ENCODE peak calls at places on chromosomes 5 and 9, in ten cellular contexts. W is fibroblast of mammary gland, Q is dorsolateral prefrontal cortex, K is lung, P is transverse colon, Z is MM.1S, S is foreskin fibroblast, J is AG04449, V is mammary epithelial cell, D is A549. L is an unnamed sample.

GRCh38 chr9:25177858-25178257 is 500.4 kb downstream of the TUSC1 start:
- DNase-seq in Q (no peak), S (no peak), W (no peak), Z (no peak), J (no peak), K (no peak), V (no peak), P (no peak), D (no peak), L (no peak)

GRCh38 chr9:20197976-20198685 is 409.3 kb upstream of the SLC24A2 start:
- DNase-seq in W (peak; percentile 71), S (peak; percentile 32), Q (no peak), K (no peak), P (peak; percentile 65), Z (no peak), D (no peak), V (peak; percentile 43), J (no peak), L (no peak)

GRCh38 chr5:170737591-170737990 is 45.9 kb upstream of the GABRP start:
- DNase-seq in S (no peak), J (no peak), V (no peak), W (no peak), Q (no peak), K (no peak), P (no peak), D (no peak), Z (no peak), L (no peak)

GRCh38 chr5:19855929-19856328 is 132.1 kb downstream of the CDH18 start:
- DNase-seq in P (no peak), V (no peak), Q (no peak), J (peak; percentile 50), W (no peak), D (no peak), Z (no peak), K (no peak), S (no peak), L (peak; percentile 24)

GRCh38 chr5:172140120-172140519 is 47.9 kb downstream of the STK10 start:
- DNase-seq in K (no peak), V (no peak), Q (no peak), J (no peak), Z (no peak), W (no peak), D (no peak), S (no peak), P (no peak), L (no peak)

GRCh38 chr5:14580037-14581034 is 1.3 kb upstream of the OTULINL start:
- DNase-seq in V (no peak), S (peak; percentile 68), D (no peak), K (no peak), W (no peak), Z (no peak), Q (no peak), P (peak; percentile 51), J (no peak), L (peak; percentile 62)

GRCh38 chr5:3695818-3696217 is 100.2 kb downstream of the IRX1 start:
- DNase-seq in S (no peak), V (no peak), K (no peak), J (no peak), Q (no peak), W (no peak), P (no peak), D (no peak), Z (no peak), L (no peak)

GRCh38 chr9:89635007-89635742 is 30.4 kb downstream of the GADD45G start:
- DNase-seq in Q (no peak), P (no peak), W (peak; percentile 76), V (peak; percentile 88), D (no peak), S (peak; percentile 2), K (peak; percentile 63), Z (no peak), J (no peak), L (peak; percentile 25)

GRCh38 chr5:179326176-179326997 is 18.9 kb downstream of the ADAMTS2 start:
- DNase-seq in V (no peak), Z (no peak), K (no peak), J (no peak), Q (peak; percentile 8), D (no peak), S (peak; percentile 86), P (peak; percentile 34), W (peak; percentile 96), L (peak; percentile 93)

GRCh38 chr5:95734916-95735315 is 3.8 kb downstream of the RHOBTB3 start:
- DNase-seq in V (no peak), Q (no peak), S (no peak), Z (no peak), P (no peak), D (no peak), K (no peak), J (no peak), W (peak; percentile 80), L (no peak)
- H3K4me3 ChIP-seq in V (no peak overlapping the region), Q (peak overlapping the region; percentile 76), S (peak overlapping the region; percentile 87), Z (no peak overlapping the region), P (peak overlapping the region; percentile 95), D (no peak overlapping the region), K (no peak overlapping the region), J (no peak overlapping the region), W (peak overlapping the region; percentile 17), L (no peak overlapping the region)

GRCh38 chr5:88140863-88141694 is 127.6 kb downstream of the TMEM161B start:
- DNase-seq in P (peak; percentile 93), K (peak; percentile 97), Q (peak; percentile 99), V (peak; percentile 95), Z (peak; percentile 98), J (peak; percentile 63), W (peak; percentile 94), S (peak; percentile 96), D (peak; percentile 95), L (peak; percentile 83)

GRCh38 chr5:88143693-88144218 is 124.9 kb downstream of the TMEM161B start:
- DNase-seq in Z (no peak), Q (no peak), S (no peak), W (no peak), K (no peak), D (no peak), P (no peak), V (no peak), J (no peak), L (no peak)

GRCh38 chr5:88141695-88141979 is 127.0 kb downstream of the TMEM161B start:
- DNase-seq in W (no peak), Q (no peak), D (no peak), K (no peak), Z (no peak), P (no peak), S (no peak), J (no peak), V (no peak), L (no peak)

GRCh38 chr5:88142801-88143692 is 125.6 kb downstream of the TMEM161B start:
- DNase-seq in V (peak; percentile 8), P (peak; percentile 21), J (no peak), Q (no peak), S (no peak), W (peak; percentile 23), K (no peak), D (no peak), Z (peak; percentile 8), L (no peak)

DNA sequence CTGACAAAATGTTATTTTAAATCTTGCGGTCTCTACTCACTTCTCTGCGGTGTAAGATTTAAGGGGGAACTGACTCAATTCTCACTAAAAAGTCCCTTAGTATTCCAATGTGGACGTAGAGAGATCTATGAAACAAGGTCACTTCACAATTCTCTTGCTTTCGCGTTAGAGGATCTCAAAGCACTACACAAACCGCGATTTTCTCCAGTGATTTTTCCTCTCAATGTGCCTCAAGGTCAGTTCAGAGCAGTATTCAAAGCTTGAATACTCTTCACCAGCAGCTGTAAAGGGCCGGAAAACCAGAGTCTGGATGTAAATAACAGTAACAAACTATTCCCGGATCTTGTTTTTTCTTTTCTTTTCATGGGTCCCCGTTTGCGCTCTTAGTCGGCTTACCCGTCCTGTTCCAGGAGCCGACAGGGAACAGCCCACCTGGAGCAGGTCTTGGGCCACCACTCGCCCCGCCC is 128.2 kb downstream of the TMEM161B start:
- DNase-seq in P (no peak), D (no peak), K (no peak), V (no peak), Z (no peak), W (no peak), Q (no peak), J (no peak), S (no peak), L (no peak)
- TF ChIP-seq CTCF in P (no peak), D (no peak), K (no peak), V (no peak), Z (no peak), W (no peak), Q (no peak), J (no peak), S (no peak), L (no peak)

GRCh38 chr9:135695036-135695435 is 4.2 kb downstream of the SOHLH1 start:
- DNase-seq in K (no peak), S (no peak), Z (no peak), D (no peak), V (no peak), Q (no peak), J (no peak), P (no peak), W (no peak), L (no peak)
- H3K4me3 ChIP-seq in K (no peak overlapping the region), S (no peak overlapping the region), Z (no peak overlapping the region), D (no peak overlapping the region), V (no peak overlapping the region), Q (no peak overlapping the region), J (no peak overlapping the region), P (no peak overlapping the region), W (no peak overlapping the region), L (no peak overlapping the region)

GRCh38 chr5:178126556-178126955 is 4.3 kb upstream of the RMND5B start:
- DNase-seq in V (no peak), J (no peak), K (no peak), W (no peak), S (no peak), Q (no peak), P (no peak), Z (no peak), D (no peak), L (no peak)

GRCh38 chr5:178136990-178137389 is 6.2 kb downstream of the RMND5B start:
- DNase-seq in S (no peak), Z (no peak), K (no peak), W (no peak), J (no peak), D (no peak), P (no peak), Q (no peak), V (no peak), L (no peak)

GRCh38 chr5:178129296-178129695 is 1.5 kb upstream of the RMND5B start:
- DNase-seq in K (no peak), W (no peak), P (no peak), Z (no peak), D (no peak), J (no peak), Q (no peak), S (no peak), V (no peak), L (no peak)

GRCh38 chr5:178130576-178131445 is at the start of gene RMND5B:
- DNase-seq in P (peak; percentile 90), Z (peak; percentile 91), K (peak; percentile 84), J (no peak), V (peak; percentile 65), D (peak; percentile 86), W (peak; percentile 53), Q (peak; percentile 73), S (peak; percentile 77), L (peak; percentile 28)

GRCh38 chr5:178131446-178131996 is 707 bp downstream of the RMND5B start:
- DNase-seq in D (no peak), J (no peak), K (no peak), V (no peak), Q (no peak), Z (no peak), S (no peak), P (no peak), W (no peak), L (no peak)
- TF ChIP-seq CTCF in D (no peak), J (no peak), K (no peak), V (no peak), Q (no peak), Z (no peak), S (no peak), P (no peak), W (no peak), L (no peak)